ENCODE peak calls at places on chromosome 12, in four cellular contexts. One of them, this sample, is unnamed.

GRCh38 chr12:54201001-54201794 is 12.4 kb upstream of the SMUG1 start:
- DNase-seq in K562: peak
- DNase-seq in GM12878: no peak
- DNase-seq in HL-60: no peak
- DNase-seq in this sample: peak

GRCh38 chr12:113040722-113041168 is 15.8 kb upstream of the DTX1 start:
- DNase-seq in K562: no peak
- DNase-seq in GM12878: no peak
- DNase-seq in HL-60: peak
- DNase-seq in this sample: no peak

GRCh38 chr12:47077206-47078085 is 2.0 kb upstream of the PCED1B start:
- DNase-seq in K562: no peak
- DNase-seq in HL-60: no peak
- DNase-seq in GM12878: no peak
- DNase-seq in this sample: no peak

GRCh38 chr12:79422060-79422812 is 268.5 kb downstream of the PAWR start:
- DNase-seq in K562: no peak
- DNase-seq in HL-60: no peak
- DNase-seq in GM12878: no peak
- DNase-seq in this sample: no peak

GRCh38 chr12:92403210-92404175 is 257.8 kb upstream of the BTG1 start:
- DNase-seq in HL-60: no peak
- DNase-seq in K562: peak
- DNase-seq in GM12878: peak
- DNase-seq in this sample: peak

GRCh38 chr12:102429211-102429610 is 51.2 kb downstream of the IGF1 start:
- DNase-seq in K562: no peak
- DNase-seq in GM12878: no peak
- DNase-seq in HL-60: no peak
- DNase-seq in this sample: no peak

GRCh38 chr12:71014180-71014785 is 93.7 kb upstream of the PTPRR start:
- DNase-seq in GM12878: no peak
- DNase-seq in K562: no peak
- DNase-seq in HL-60: no peak
- DNase-seq in this sample: no peak

GRCh38 chr12:90953956-90954421 is 987 bp downstream of the CCER1 start:
- DNase-seq in GM12878: no peak
- DNase-seq in K562: peak
- DNase-seq in HL-60: no peak
- DNase-seq in this sample: no peak

GRCh38 chr12:4762773-4763172 is 42.6 kb downstream of the GALNT8 start:
- DNase-seq in HL-60: no peak
- DNase-seq in K562: no peak
- DNase-seq in GM12878: no peak
- DNase-seq in this sample: no peak

GRCh38 chr12:6323995-6324711 is 13.7 kb downstream of the PLEKHG6 start:
- DNase-seq in K562: no peak
- DNase-seq in HL-60: no peak
- DNase-seq in GM12878: no peak
- DNase-seq in this sample: no peak
- TF ChIP-seq SPI1 in K562: no peak
- TF ChIP-seq SPI1 in HL-60: no peak
- TF ChIP-seq SPI1 in GM12878: no peak
- TF ChIP-seq SPI1 in this sample: no peak

GRCh38 chr12:3273409-3273853 is 196.3 kb downstream of the TSPAN9 start:
- DNase-seq in GM12878: no peak
- DNase-seq in K562: no peak
- DNase-seq in HL-60: no peak
- DNase-seq in this sample: no peak
- TF ChIP-seq SPI1 in GM12878: no peak
- TF ChIP-seq SPI1 in K562: no peak
- TF ChIP-seq SPI1 in HL-60: no peak
- TF ChIP-seq SPI1 in this sample: no peak

DNA sequence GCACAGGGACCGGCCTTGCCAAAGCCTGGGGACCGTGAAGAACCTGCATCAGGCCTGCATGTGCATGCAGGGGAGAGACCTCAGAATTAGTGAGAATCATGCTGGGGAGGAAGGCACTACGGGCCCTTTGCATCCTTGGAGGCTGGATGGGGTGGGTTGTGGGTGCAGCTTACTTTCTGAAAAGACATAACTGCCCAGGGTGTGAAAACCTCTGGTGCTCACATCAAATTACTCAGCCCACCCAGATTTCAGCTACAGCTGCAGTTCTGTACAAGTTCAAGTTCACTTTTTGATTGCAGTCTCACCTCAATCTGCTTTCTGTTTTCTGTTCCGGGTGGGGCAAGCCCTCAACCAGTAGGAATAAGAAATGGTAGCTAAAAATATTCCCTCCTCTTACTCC is 130.6 kb downstream of the SLC15A4 start:
- DNase-seq in K562: no peak
- DNase-seq in HL-60: no peak
- DNase-seq in GM12878: no peak
- DNase-seq in this sample: no peak
- TF ChIP-seq SPI1 in K562: no peak
- TF ChIP-seq SPI1 in HL-60: no peak
- TF ChIP-seq SPI1 in GM12878: no peak
- TF ChIP-seq SPI1 in this sample: no peak

GRCh38 chr12:104720346-104721064 is 237.6 kb downstream of the SLC41A2 start:
- DNase-seq in GM12878: no peak
- DNase-seq in K562: no peak
- DNase-seq in HL-60: no peak
- DNase-seq in this sample: no peak
- TF ChIP-seq SPI1 in GM12878: peak
- TF ChIP-seq SPI1 in K562: no peak
- TF ChIP-seq SPI1 in HL-60: peak
- TF ChIP-seq SPI1 in this sample: no peak

GRCh38 chr12:106566771-106567170 is 16.0 kb upstream of the RFX4 start:
- DNase-seq in K562: no peak
- DNase-seq in GM12878: no peak
- DNase-seq in HL-60: no peak
- DNase-seq in this sample: no peak

DNA sequence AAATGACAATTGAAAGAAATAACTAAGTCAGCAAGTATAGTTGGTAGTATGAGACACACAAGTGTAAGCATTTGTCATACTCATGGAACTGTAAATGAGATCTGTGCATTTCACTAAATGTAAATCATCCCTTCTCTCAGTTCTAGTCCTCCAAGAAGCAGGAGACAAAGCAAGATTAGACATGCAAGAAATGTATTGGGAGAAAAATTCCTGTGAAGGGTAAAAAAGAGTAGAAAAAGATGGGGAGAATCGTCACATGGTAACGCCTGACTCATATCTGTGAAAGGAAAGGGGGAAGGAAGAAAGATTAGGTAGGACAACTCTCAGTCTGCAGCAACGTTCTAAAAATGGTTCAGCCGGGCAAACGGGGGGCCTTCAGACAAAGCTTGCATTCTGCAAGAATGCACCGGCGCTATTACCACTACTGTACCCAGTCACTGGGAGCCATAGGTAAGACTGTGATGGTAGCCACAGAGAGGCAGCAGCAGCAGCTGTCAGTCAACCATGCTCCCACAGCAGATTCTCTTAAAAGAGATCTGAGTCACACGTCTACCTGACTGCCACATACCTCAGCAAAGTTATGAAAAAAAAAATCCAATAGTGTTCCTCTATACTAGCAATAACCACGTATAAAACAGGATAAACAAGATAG is 18.0 kb upstream of the RFX4 start:
- DNase-seq in GM12878: no peak
- DNase-seq in K562: no peak
- DNase-seq in HL-60: no peak
- DNase-seq in this sample: no peak
- TF ChIP-seq SPI1 in GM12878: no peak
- TF ChIP-seq SPI1 in K562: no peak
- TF ChIP-seq SPI1 in HL-60: no peak
- TF ChIP-seq SPI1 in this sample: no peak

DNA sequence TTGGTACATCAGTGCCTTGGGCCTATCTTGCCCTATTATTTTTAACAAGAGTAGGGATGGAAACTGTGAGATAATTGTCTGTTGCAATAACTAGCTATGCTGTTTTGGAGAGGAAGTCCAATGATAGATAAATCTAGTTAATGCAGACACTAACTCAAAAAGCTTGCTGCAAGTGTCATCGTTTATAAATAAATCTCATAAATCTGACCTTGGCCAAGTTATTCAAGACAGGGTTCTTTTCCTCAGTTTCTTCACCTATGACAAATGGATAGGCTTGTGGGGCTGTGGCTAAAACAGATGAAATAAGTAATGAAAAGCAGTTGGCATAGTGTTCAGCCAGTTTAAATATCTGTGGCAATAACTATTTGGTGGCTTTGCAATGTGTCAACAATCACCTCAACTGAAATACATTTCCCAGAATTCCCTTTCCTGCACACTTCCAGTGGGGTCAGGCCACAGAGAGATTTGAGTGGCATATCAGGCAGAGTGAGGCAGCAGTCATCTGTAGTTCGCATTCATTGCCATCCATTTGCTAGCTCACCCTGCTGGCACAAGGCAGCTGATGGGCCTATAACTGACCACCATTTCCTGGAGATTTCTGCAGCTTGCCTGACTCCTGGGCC is 169.9 kb downstream of the DYRK2 start:
- DNase-seq in K562: no peak
- DNase-seq in HL-60: no peak
- DNase-seq in GM12878: no peak
- DNase-seq in this sample: no peak
- TF ChIP-seq SPI1 in K562: no peak
- TF ChIP-seq SPI1 in HL-60: no peak
- TF ChIP-seq SPI1 in GM12878: no peak
- TF ChIP-seq SPI1 in this sample: no peak

GRCh38 chr12:11798856-11799530 is 149.5 kb downstream of the ETV6 start:
- DNase-seq in HL-60: peak
- DNase-seq in K562: peak
- DNase-seq in GM12878: no peak
- DNase-seq in this sample: no peak
- TF ChIP-seq SPI1 in HL-60: peak
- TF ChIP-seq SPI1 in K562: no peak
- TF ChIP-seq SPI1 in GM12878: no peak
- TF ChIP-seq SPI1 in this sample: no peak

DNA sequence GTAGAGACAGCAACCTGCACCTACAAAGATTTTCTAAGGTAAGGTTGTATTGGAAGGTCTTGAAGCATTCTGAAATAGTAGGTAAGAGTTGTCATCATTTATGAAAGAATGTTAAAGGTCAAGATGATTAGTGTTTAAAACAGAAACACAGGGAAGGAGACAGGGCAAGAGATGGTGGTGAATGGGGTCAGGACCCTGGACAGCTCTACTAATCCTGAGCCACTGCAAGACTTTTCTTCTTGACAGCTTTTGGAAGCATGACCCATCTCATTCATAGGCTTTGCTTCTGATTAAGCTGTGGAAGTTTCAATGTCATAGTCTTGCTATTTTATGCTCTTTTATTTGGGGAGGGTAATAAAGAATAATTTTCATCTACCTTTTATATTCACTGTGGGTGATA is 75.5 kb upstream of the CAND1 start:
- DNase-seq in K562: peak
- DNase-seq in GM12878: no peak
- DNase-seq in HL-60: no peak
- DNase-seq in this sample: no peak
- TF ChIP-seq SPI1 in K562: no peak
- TF ChIP-seq SPI1 in GM12878: no peak
- TF ChIP-seq SPI1 in HL-60: no peak
- TF ChIP-seq SPI1 in this sample: no peak

This sample was measured in GM12891.